ENCODE peak calls at places on chromosome 18, in six cellular contexts. One of them, this sample, is unnamed.
A peak's percentile ranks its signal among the peaks of the same experiment; 100 is the strongest.

GRCh38 chr18:76874643-76875389 is 52.5 kb downstream of the ZNF236 start:
- DNase-seq in heart left ventricle: no peak
- DNase-seq in IMR-90: no peak
- DNase-seq in cardiac muscle cell: no peak
- DNase-seq in thyroid gland: no peak
- DNase-seq in thoracic aorta: no peak
- DNase-seq in this sample: no peak

GRCh38 chr18:72207280-72207679 is 336.9 kb downstream of the CBLN2 start:
- DNase-seq in heart left ventricle: no peak
- DNase-seq in IMR-90: no peak
- DNase-seq in cardiac muscle cell: peak; percentile 15
- DNase-seq in thyroid gland: no peak
- DNase-seq in thoracic aorta: no peak
- DNase-seq in this sample: no peak

GRCh38 chr18:6498265-6498664 is 83.6 kb upstream of the L3MBTL4 start:
- DNase-seq in heart left ventricle: no peak
- DNase-seq in IMR-90: no peak
- DNase-seq in cardiac muscle cell: no peak
- DNase-seq in thyroid gland: no peak
- DNase-seq in thoracic aorta: no peak
- DNase-seq in this sample: no peak

GRCh38 chr18:42028232-42028832 is 73.3 kb downstream of the PIK3C3 start:
- DNase-seq in heart left ventricle: no peak
- DNase-seq in IMR-90: peak; percentile 38
- DNase-seq in cardiac muscle cell: peak; percentile 20
- DNase-seq in thyroid gland: no peak
- DNase-seq in thoracic aorta: no peak
- DNase-seq in this sample: no peak

GRCh38 chr18:57004366-57005121 is 142.3 kb upstream of the BOD1L2 start:
- DNase-seq in heart left ventricle: no peak
- DNase-seq in IMR-90: peak; percentile 76
- DNase-seq in cardiac muscle cell: no peak
- DNase-seq in thyroid gland: no peak
- DNase-seq in thoracic aorta: no peak
- DNase-seq in this sample: no peak

GRCh38 chr18:7711495-7711894 is 144.4 kb downstream of the PTPRM start:
- DNase-seq in heart left ventricle: no peak
- DNase-seq in IMR-90: no peak
- DNase-seq in cardiac muscle cell: no peak
- DNase-seq in thyroid gland: no peak
- DNase-seq in thoracic aorta: no peak
- DNase-seq in this sample: no peak

GRCh38 chr18:62554083-62554815 is 31.4 kb downstream of the ZCCHC2 start:
- DNase-seq in heart left ventricle: no peak
- DNase-seq in IMR-90: no peak
- DNase-seq in cardiac muscle cell: no peak
- DNase-seq in thyroid gland: no peak
- DNase-seq in thoracic aorta: no peak
- DNase-seq in this sample: no peak

GRCh38 chr18:75114231-75114630 is 94.7 kb downstream of the PTGR3 start:
- DNase-seq in heart left ventricle: no peak
- DNase-seq in IMR-90: no peak
- DNase-seq in cardiac muscle cell: no peak
- DNase-seq in thyroid gland: no peak
- DNase-seq in thoracic aorta: no peak
- DNase-seq in this sample: peak; percentile 15

GRCh38 chr18:37711990-37712389 is 146.4 kb upstream of the CELF4 start:
- DNase-seq in heart left ventricle: no peak
- DNase-seq in IMR-90: no peak
- DNase-seq in cardiac muscle cell: no peak
- DNase-seq in thyroid gland: no peak
- DNase-seq in thoracic aorta: no peak
- DNase-seq in this sample: no peak

GRCh38 chr18:70377317-70377799 is 88.5 kb downstream of the SOCS6 start:
- DNase-seq in heart left ventricle: no peak
- DNase-seq in IMR-90: no peak
- DNase-seq in cardiac muscle cell: peak; percentile 7
- DNase-seq in thyroid gland: no peak
- DNase-seq in thoracic aorta: no peak
- DNase-seq in this sample: no peak

GRCh38 chr18:11752116-11752911 is 63.2 kb downstream of the GNAL start:
- DNase-seq in heart left ventricle: no peak
- DNase-seq in IMR-90: peak; percentile 30
- DNase-seq in cardiac muscle cell: peak; percentile 61
- DNase-seq in thyroid gland: peak; percentile 15
- DNase-seq in thoracic aorta: no peak
- DNase-seq in this sample: no peak

GRCh38 chr18:10659000-10659399 is 133.2 kb downstream of the NAPG start:
- DNase-seq in heart left ventricle: no peak
- DNase-seq in IMR-90: no peak
- DNase-seq in cardiac muscle cell: no peak
- DNase-seq in thyroid gland: no peak
- DNase-seq in thoracic aorta: no peak
- DNase-seq in this sample: no peak

GRCh38 chr18:7447629-7448028 is 119.5 kb upstream of the PTPRM start:
- DNase-seq in heart left ventricle: no peak
- DNase-seq in IMR-90: no peak
- DNase-seq in cardiac muscle cell: no peak
- DNase-seq in thyroid gland: no peak
- DNase-seq in thoracic aorta: no peak
- DNase-seq in this sample: no peak

GRCh38 chr18:13492314-13492713 is 234.0 kb downstream of the FAM210A start:
- DNase-seq in heart left ventricle: no peak
- DNase-seq in IMR-90: no peak
- DNase-seq in cardiac muscle cell: no peak
- DNase-seq in thyroid gland: no peak
- DNase-seq in thoracic aorta: no peak
- DNase-seq in this sample: no peak

GRCh38 chr18:6661692-6662415 is 67.7 kb upstream of the ARHGAP28 start:
- DNase-seq in heart left ventricle: no peak
- DNase-seq in IMR-90: no peak
- DNase-seq in cardiac muscle cell: peak; percentile 12
- DNase-seq in thyroid gland: no peak
- DNase-seq in thoracic aorta: no peak
- DNase-seq in this sample: no peak

GRCh38 chr18:32355896-32356295 is 114.8 kb downstream of the GAREM1 start:
- DNase-seq in heart left ventricle: no peak
- DNase-seq in IMR-90: peak; percentile 87
- DNase-seq in cardiac muscle cell: no peak
- DNase-seq in thyroid gland: no peak
- DNase-seq in thoracic aorta: no peak
- DNase-seq in this sample: no peak

GRCh38 chr18:36572135-36572856 is 256.5 kb downstream of the TPGS2 start:
- DNase-seq in heart left ventricle: peak; percentile 39
- DNase-seq in IMR-90: peak; percentile 49
- DNase-seq in cardiac muscle cell: peak; percentile 69
- DNase-seq in thyroid gland: peak; percentile 63
- DNase-seq in thoracic aorta: no peak
- DNase-seq in this sample: no peak

GRCh38 chr18:61817086-61817485 is 75.7 kb downstream of the RNF152 start:
- DNase-seq in heart left ventricle: no peak
- DNase-seq in IMR-90: peak; percentile 45
- DNase-seq in cardiac muscle cell: no peak
- DNase-seq in thyroid gland: no peak
- DNase-seq in thoracic aorta: no peak
- DNase-seq in this sample: no peak

GRCh38 chr18:57084331-57085298 is 62.3 kb upstream of the BOD1L2 start:
- DNase-seq in heart left ventricle: no peak
- DNase-seq in IMR-90: no peak
- DNase-seq in cardiac muscle cell: no peak
- DNase-seq in thyroid gland: no peak
- DNase-seq in thoracic aorta: no peak
- DNase-seq in this sample: no peak

GRCh38 chr18:44033144-44033543 is 647.5 kb upstream of the SETBP1 start:
- DNase-seq in heart left ventricle: no peak
- DNase-seq in IMR-90: no peak
- DNase-seq in cardiac muscle cell: no peak
- DNase-seq in thyroid gland: no peak
- DNase-seq in thoracic aorta: no peak
- DNase-seq in this sample: no peak

GRCh38 chr18:75544051-75544481 is 116.6 kb upstream of the SMIM21 start:
- DNase-seq in heart left ventricle: no peak
- DNase-seq in IMR-90: peak; percentile 48
- DNase-seq in cardiac muscle cell: no peak
- DNase-seq in thyroid gland: no peak
- DNase-seq in thoracic aorta: no peak
- DNase-seq in this sample: no peak

GRCh38 chr18:78878335-78878734 is 101.3 kb upstream of the SALL3 start:
- DNase-seq in heart left ventricle: no peak
- DNase-seq in IMR-90: no peak
- DNase-seq in cardiac muscle cell: no peak
- DNase-seq in thyroid gland: no peak
- DNase-seq in thoracic aorta: no peak
- DNase-seq in this sample: no peak
- H3K9me3 ChIP-seq in heart left ventricle: no peaks in the 10 kb centered on the region
- H3K9me3 ChIP-seq in IMR-90: peaks cover 25% of the 10 kb centered on the region
- H3K9me3 ChIP-seq in cardiac muscle cell: no peaks in the 10 kb centered on the region
- H3K9me3 ChIP-seq in thyroid gland: no peaks in the 10 kb centered on the region
- H3K9me3 ChIP-seq in thoracic aorta: no peaks in the 10 kb centered on the region
- H3K9me3 ChIP-seq in this sample: no peaks in the 10 kb centered on the region

GRCh38 chr18:29002747-29003146 is 825.8 kb upstream of the CDH2 start:
- DNase-seq in heart left ventricle: no peak
- DNase-seq in IMR-90: no peak
- DNase-seq in cardiac muscle cell: no peak
- DNase-seq in thyroid gland: no peak
- DNase-seq in thoracic aorta: no peak
- DNase-seq in this sample: no peak

GRCh38 chr18:29003194-29003593 is 826.3 kb upstream of the CDH2 start:
- DNase-seq in heart left ventricle: no peak
- DNase-seq in IMR-90: no peak
- DNase-seq in cardiac muscle cell: no peak
- DNase-seq in thyroid gland: no peak
- DNase-seq in thoracic aorta: no peak
- DNase-seq in this sample: no peak

GRCh38 chr18:28999711-29000110 is 822.8 kb upstream of the CDH2 start:
- DNase-seq in heart left ventricle: no peak
- DNase-seq in IMR-90: peak; percentile 59
- DNase-seq in cardiac muscle cell: no peak
- DNase-seq in thyroid gland: no peak
- DNase-seq in thoracic aorta: no peak
- DNase-seq in this sample: no peak

GRCh38 chr18:29007986-29008654 is 831.2 kb upstream of the CDH2 start:
- DNase-seq in heart left ventricle: no peak
- DNase-seq in IMR-90: no peak
- DNase-seq in cardiac muscle cell: no peak
- DNase-seq in thyroid gland: no peak
- DNase-seq in thoracic aorta: no peak
- DNase-seq in this sample: no peak

DNA sequence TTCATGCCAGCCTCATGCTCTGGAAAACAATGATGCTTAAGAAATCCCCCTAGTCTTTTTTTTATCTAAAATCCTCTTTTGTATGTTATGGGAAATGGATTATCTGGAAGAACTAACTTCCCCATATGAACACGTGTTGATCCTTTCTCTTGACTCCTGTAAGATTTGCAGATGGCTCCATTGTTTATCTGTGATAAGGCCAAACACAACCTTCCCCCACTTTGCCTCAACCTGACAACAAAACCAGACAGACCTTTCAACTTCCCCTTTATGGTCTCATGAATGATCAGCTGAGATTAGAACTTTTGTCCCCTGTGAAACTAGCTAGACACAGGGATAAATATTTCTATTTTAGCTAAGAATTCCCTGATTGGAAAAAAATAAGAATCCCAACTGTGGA is 828.0 kb upstream of the CDH2 start:
- DNase-seq in heart left ventricle: no peak
- DNase-seq in IMR-90: no peak
- DNase-seq in cardiac muscle cell: no peak
- DNase-seq in thyroid gland: no peak
- DNase-seq in thoracic aorta: no peak
- DNase-seq in this sample: no peak
- H3K27ac ChIP-seq in heart left ventricle: no peak overlapping the region
- H3K27ac ChIP-seq in IMR-90: no peak overlapping the region
- H3K27ac ChIP-seq in cardiac muscle cell: no peak overlapping the region
- H3K27ac ChIP-seq in thyroid gland: no peak overlapping the region
- H3K27ac ChIP-seq in thoracic aorta: no peak overlapping the region
- H3K27ac ChIP-seq in this sample: no peak overlapping the region

GRCh38 chr18:58277457-58277739 is 233.4 kb downstream of the NEDD4L start:
- DNase-seq in heart left ventricle: no peak
- DNase-seq in IMR-90: no peak
- DNase-seq in cardiac muscle cell: no peak
- DNase-seq in thyroid gland: no peak
- DNase-seq in thoracic aorta: no peak
- DNase-seq in this sample: no peak

GRCh38 chr18:58272779-58273500 is 228.9 kb downstream of the NEDD4L start:
- DNase-seq in heart left ventricle: no peak
- DNase-seq in IMR-90: peak; percentile 56
- DNase-seq in cardiac muscle cell: no peak
- DNase-seq in thyroid gland: no peak
- DNase-seq in thoracic aorta: no peak
- DNase-seq in this sample: no peak

GRCh38 chr18:58279504-58280158 is 235.6 kb downstream of the NEDD4L start:
- DNase-seq in heart left ventricle: no peak
- DNase-seq in IMR-90: no peak
- DNase-seq in cardiac muscle cell: no peak
- DNase-seq in thyroid gland: peak; percentile 73
- DNase-seq in thoracic aorta: no peak
- DNase-seq in this sample: no peak

GRCh38 chr18:58280159-58280540 is 236.1 kb downstream of the NEDD4L start:
- DNase-seq in heart left ventricle: no peak
- DNase-seq in IMR-90: no peak
- DNase-seq in cardiac muscle cell: no peak
- DNase-seq in thyroid gland: no peak
- DNase-seq in thoracic aorta: no peak
- DNase-seq in this sample: no peak

DNA sequence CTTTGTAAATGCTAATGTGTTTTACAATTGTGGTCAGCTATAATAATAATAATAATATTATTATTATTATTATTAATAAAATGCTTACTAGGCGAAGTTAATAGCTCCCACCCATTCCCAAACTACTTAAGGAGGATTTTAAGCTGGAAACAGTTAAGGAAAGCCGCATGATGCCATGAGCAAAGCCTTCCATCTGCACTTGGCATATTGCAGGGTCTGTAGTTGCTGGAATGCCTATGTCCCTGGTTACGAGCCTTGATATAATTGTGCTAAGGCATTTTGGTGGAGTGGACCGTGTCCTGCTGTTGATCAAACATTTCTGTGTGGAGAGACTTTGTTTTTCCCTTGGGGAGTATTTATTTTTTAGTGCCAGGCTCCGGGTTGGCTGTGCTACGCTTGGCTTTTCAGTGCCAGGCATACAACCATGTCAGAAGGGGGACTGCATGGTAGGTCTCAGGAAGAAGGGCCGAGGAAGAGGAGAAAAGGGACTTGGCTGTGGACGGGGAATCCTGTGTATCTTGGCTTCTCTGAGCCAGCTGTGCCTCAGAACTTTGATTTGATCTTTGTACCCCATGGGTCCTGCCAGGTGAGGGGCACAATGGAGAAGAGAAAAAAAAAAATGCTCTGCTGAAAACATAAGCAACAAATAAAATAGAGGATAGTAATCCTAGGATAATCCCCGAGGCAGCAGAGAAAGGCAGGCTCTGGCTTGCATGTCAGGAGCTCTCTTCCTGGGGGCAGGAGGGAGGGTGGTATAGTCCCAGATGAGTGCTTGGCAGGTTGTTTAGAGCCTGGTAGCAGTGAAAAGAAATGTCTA is 232.8 kb downstream of the NEDD4L start:
- DNase-seq in heart left ventricle: no peak
- DNase-seq in IMR-90: no peak
- DNase-seq in cardiac muscle cell: no peak
- DNase-seq in thyroid gland: peak; percentile 20
- DNase-seq in thoracic aorta: no peak
- DNase-seq in this sample: no peak
- H3K36me3 ChIP-seq in heart left ventricle: no peaks in the 10 kb centered on the region
- H3K36me3 ChIP-seq in IMR-90: no peaks in the 10 kb centered on the region
- H3K36me3 ChIP-seq in cardiac muscle cell: no peaks in the 10 kb centered on the region
- H3K36me3 ChIP-seq in thyroid gland: no peaks in the 10 kb centered on the region
- H3K36me3 ChIP-seq in thoracic aorta: no peaks in the 10 kb centered on the region
- H3K36me3 ChIP-seq in this sample: no peaks in the 10 kb centered on the region

GRCh38 chr18:14930076-14930475 is 182.1 kb downstream of the ANKRD30B start:
- DNase-seq in heart left ventricle: no peak
- DNase-seq in IMR-90: no peak
- DNase-seq in cardiac muscle cell: no peak
- DNase-seq in thyroid gland: no peak
- DNase-seq in thoracic aorta: no peak
- DNase-seq in this sample: no peak
- H3K9me3 ChIP-seq in heart left ventricle: no peaks in the 10 kb centered on the region
- H3K9me3 ChIP-seq in IMR-90: peaks cover 43% of the 10 kb centered on the region
- H3K9me3 ChIP-seq in cardiac muscle cell: no peaks in the 10 kb centered on the region
- H3K9me3 ChIP-seq in thyroid gland: no peaks in the 10 kb centered on the region
- H3K9me3 ChIP-seq in thoracic aorta: no peaks in the 10 kb centered on the region
- H3K9me3 ChIP-seq in this sample: no peaks in the 10 kb centered on the region

This sample was measured in Peyer's patch.